ENCODE peak calls at places on chromosome 4, in seven cellular contexts. T is cardiac fibroblast; M is HFFc6; B is KG1; L is naive thymus-derived CD8-positive, alpha-beta T cell; R is RPMI7951; P is mesendoderm. Z is an unnamed sample.

GRCh38 chr4:70746179-70746839 is 24.5 kb downstream of the RUFY3 start:
- DNase-seq in P (no peak), R (no peak), T (peak), B (no peak), L (no peak), M (peak), Z (no peak)

GRCh38 chr4:8534601-8535000 is 45.6 kb upstream of the GPR78 start:
- DNase-seq in T (no peak), B (no peak), M (no peak), R (no peak), L (no peak), P (peak), Z (peak)

GRCh38 chr4:139735381-139736256 is 70.0 kb downstream of the MGST2 start:
- DNase-seq in L (no peak), M (no peak), B (no peak), R (peak), P (peak), T (peak), Z (peak)

GRCh38 chr4:40986375-40986774 is 228.0 kb downstream of the APBB2 start:
- DNase-seq in B (no peak), M (no peak), R (no peak), P (no peak), T (no peak), L (no peak), Z (no peak)

GRCh38 chr4:142110136-142110535 is 473.8 kb downstream of the IL15 start:
- DNase-seq in T (no peak), B (no peak), M (no peak), P (no peak), R (no peak), L (no peak), Z (peak)

GRCh38 chr4:80201326-80202151 is 4.2 kb downstream of the PRDM8 start:
- DNase-seq in R (peak), L (peak), B (peak), T (peak), P (peak), M (peak), Z (peak)

GRCh38 chr4:98203406-98204235 is 57.6 kb upstream of the RAP1GDS1 start:
- DNase-seq in B (no peak), L (no peak), M (no peak), R (no peak), T (no peak), P (peak), Z (no peak)

GRCh38 chr4:84849051-84849640 is 117.3 kb downstream of the WDFY3 start:
- DNase-seq in M (no peak), T (no peak), R (no peak), B (no peak), P (no peak), L (no peak), Z (no peak)

GRCh38 chr4:17398035-17398434 is 113.9 kb downstream of the QDPR start:
- DNase-seq in P (no peak), T (no peak), M (no peak), B (no peak), R (no peak), L (no peak), Z (no peak)

GRCh38 chr4:27692098-27692679 is 831.5 kb downstream of the STIM2 start:
- DNase-seq in T (peak), M (peak), B (peak), L (no peak), P (peak), R (no peak), Z (peak)

GRCh38 chr4:141375855-141376254 is 155.2 kb downstream of the ZNF330 start:
- DNase-seq in M (peak), L (no peak), B (no peak), R (peak), P (peak), T (peak), Z (peak)

GRCh38 chr4:61202100-61202637 is 2.0 kb downstream of the ADGRL3 start:
- DNase-seq in R (no peak), L (no peak), T (peak), B (no peak), M (no peak), P (peak), Z (no peak)

GRCh38 chr4:152264106-152264505 is 271.8 kb downstream of the FBXW7 start:
- DNase-seq in M (no peak), B (no peak), L (no peak), R (no peak), T (no peak), P (no peak), Z (no peak)

GRCh38 chr4:105146286-105147219 is at the start of gene TET2:
- DNase-seq in L (peak), M (peak), P (peak), R (peak), T (peak), B (peak), Z (peak)

GRCh38 chr4:5141802-5142201 is 90.5 kb downstream of the STK32B start:
- DNase-seq in T (no peak), B (no peak), R (no peak), L (no peak), M (no peak), P (no peak), Z (no peak)

GRCh38 chr4:1041147-1041935 is 29.9 kb downstream of the FGFRL1 start:
- DNase-seq in B (no peak), R (no peak), M (no peak), T (peak), P (no peak), L (no peak), Z (peak)

GRCh38 chr4:121034010-121034409 is 38.3 kb downstream of the NDNF start:
- DNase-seq in P (no peak), B (no peak), T (peak), L (no peak), R (peak), M (no peak), Z (no peak)

GRCh38 chr4:7418131-7418943 is 16.4 kb downstream of the PSAPL1 start:
- DNase-seq in P (no peak), B (no peak), R (no peak), M (no peak), T (no peak), L (no peak), Z (no peak)

GRCh38 chr4:14695411-14695810 is 306.9 kb upstream of the CPEB2 start:
- DNase-seq in M (no peak), L (no peak), T (peak), P (peak), R (no peak), B (no peak), Z (no peak)

GRCh38 chr4:84814100-84814750 is 152.3 kb downstream of the WDFY3 start:
- DNase-seq in B (no peak), P (no peak), R (peak), T (peak), L (no peak), M (peak), Z (peak)

GRCh38 chr4:38131371-38132139 is 171.4 kb downstream of the PTTG2 start:
- DNase-seq in L (peak), B (no peak), M (no peak), R (peak), P (peak), T (peak), Z (peak)

GRCh38 chr4:138951764-138952163 is 63.8 kb upstream of the NOCT start:
- DNase-seq in B (no peak), R (no peak), L (no peak), M (no peak), P (no peak), T (no peak), Z (no peak)

GRCh38 chr4:20723019-20723418 is 22.8 kb downstream of the PACRGL start:
- DNase-seq in L (no peak), M (peak), B (no peak), R (no peak), T (peak), P (no peak), Z (no peak)

GRCh38 chr4:129515356-129515755 is 419.4 kb downstream of the C4orf33 start:
- DNase-seq in T (no peak), L (no peak), R (no peak), M (no peak), P (no peak), B (no peak), Z (peak)

GRCh38 chr4:111136438-111136837 is 513.6 kb upstream of the PITX2 start:
- DNase-seq in B (no peak), T (peak), R (peak), L (no peak), P (peak), M (peak), Z (peak)

GRCh38 chr4:159444668-159445067 is 341.8 kb downstream of the RAPGEF2 start:
- DNase-seq in T (peak), R (peak), B (no peak), M (peak), L (no peak), P (peak), Z (peak)

GRCh38 chr4:6193399-6193798 is 7.0 kb downstream of the JAKMIP1 start:
- DNase-seq in R (no peak), M (no peak), L (no peak), P (no peak), T (no peak), B (no peak), Z (no peak)

GRCh38 chr4:74418063-74418670 is 26.8 kb upstream of the AREG start:
- DNase-seq in M (peak), P (no peak), B (no peak), R (peak), T (peak), L (no peak), Z (peak)

GRCh38 chr4:120132935-120133334 is 66.3 kb upstream of the MAD2L1 start:
- DNase-seq in P (no peak), M (no peak), R (no peak), L (no peak), T (peak), B (no peak), Z (no peak)

GRCh38 chr4:4277531-4277930 is 12.4 kb downstream of the LYAR start:
- DNase-seq in T (no peak), L (no peak), M (no peak), P (no peak), R (no peak), B (no peak), Z (no peak)

GRCh38 chr4:38242822-38243384 is 282.7 kb downstream of the PTTG2 start:
- DNase-seq in L (no peak), T (no peak), B (no peak), R (peak), M (no peak), P (peak), Z (no peak)

GRCh38 chr4:27692868-27693634 is 832.4 kb downstream of the STIM2 start:
- DNase-seq in P (no peak), R (no peak), L (no peak), B (no peak), T (no peak), M (no peak), Z (no peak)

GRCh38 chr4:87530868-87531267 is 1.7 kb upstream of the SPARCL1 start:
- DNase-seq in M (no peak), B (no peak), P (no peak), R (peak), L (no peak), T (peak), Z (peak)

GRCh38 chr4:26140150-26140898 is 180.5 kb upstream of the RBPJ start:
- DNase-seq in M (peak), B (no peak), T (peak), P (peak), L (no peak), R (peak), Z (no peak)

GRCh38 chr4:73948990-73949706 is 32.7 kb downstream of the PF4 start:
- DNase-seq in P (no peak), T (no peak), M (no peak), L (no peak), B (no peak), R (no peak), Z (peak)

Z was measured in lung microvascular endothelial cell.